ENCODE peak calls at places on chromosomes 4 and X, in nine cellular contexts. V is progenitor cell of endocrine pancreas, L is astrocyte of the spinal cord, D is cardiac muscle cell, W is mammary epithelial cell, Z is GM23338, N is AG09319, F is suprapubic skin, G is left ventricle myocardium inferior. T is an unnamed sample.

GRCh38 chr4:19850909-19851308 is 400.8 kb upstream of the SLIT2 start:
- DNase-seq in V (no peak), L (peak), D (peak), W (peak), Z (no peak), N (no peak), F (no peak), G (no peak), T (no peak)

GRCh38 chrX:117701050-117701449 is 415.6 kb downstream of the KLHL13 start:
- DNase-seq in V (no peak), L (no peak), D (no peak), W (no peak), Z (no peak), N (no peak), F (no peak), G (no peak), T (no peak)

GRCh38 chrX:1242901-1243402 is 25.7 kb upstream of the CSF2RA start:
- DNase-seq in V (no peak), L (no peak), D (no peak), W (peak), Z (peak), N (no peak), F (no peak), G (no peak), T (no peak)

GRCh38 chr4:91840359-91840758 is 463.4 kb upstream of the GRID2 start:
- DNase-seq in V (no peak), L (no peak), D (no peak), W (no peak), Z (no peak), N (no peak), F (no peak), G (no peak), T (no peak)

GRCh38 chrX:119190251-119190651 is 45.8 kb upstream of the PGRMC1 start:
- DNase-seq in V (no peak), L (no peak), D (peak), W (no peak), Z (no peak), N (no peak), F (no peak), G (peak), T (no peak)

GRCh38 chrX:118904218-118904617 is 70.2 kb upstream of the LONRF3 start:
- DNase-seq in V (no peak), L (no peak), D (no peak), W (no peak), Z (no peak), N (no peak), F (no peak), G (no peak), T (no peak)

GRCh38 chr4:173264245-173264959 is 69.8 kb downstream of the HMGB2 start:
- DNase-seq in V (no peak), L (peak), D (peak), W (no peak), Z (peak), N (peak), F (no peak), G (peak), T (no peak)

GRCh38 chrX:115602308-115602707 is 41.3 kb downstream of the PLS3 start:
- DNase-seq in V (no peak), L (no peak), D (no peak), W (peak), Z (no peak), N (no peak), F (no peak), G (no peak), T (no peak)

GRCh38 chrX:1496076-1496475 is 40.9 kb downstream of the P2RY8 start:
- DNase-seq in V (no peak), L (no peak), D (no peak), W (no peak), Z (no peak), N (no peak), F (no peak), G (no peak), T (no peak)

GRCh38 chr4:185424905-185425599 is 712 bp downstream of the UFSP2 start:
- DNase-seq in V (no peak), L (no peak), D (peak), W (peak), Z (no peak), N (peak), F (no peak), G (no peak), T (no peak)

GRCh38 chrX:110315541-110315940 is 2.3 kb downstream of the AMMECR1 start:
- DNase-seq in V (no peak), L (no peak), D (peak), W (no peak), Z (no peak), N (no peak), F (no peak), G (no peak), T (no peak)

GRCh38 chr4:90845777-90846176 is 718.6 kb downstream of the CCSER1 start:
- DNase-seq in V (no peak), L (peak), D (no peak), W (no peak), Z (no peak), N (no peak), F (no peak), G (no peak), T (no peak)

GRCh38 chr4:26701095-26701494 is 117.2 kb downstream of the TBC1D19 start:
- DNase-seq in V (no peak), L (no peak), D (no peak), W (no peak), Z (no peak), N (no peak), F (no peak), G (no peak), T (no peak)

GRCh38 chr4:166087569-166087968 is 214.5 kb downstream of the TLL1 start:
- DNase-seq in V (no peak), L (no peak), D (no peak), W (no peak), Z (no peak), N (no peak), F (no peak), G (no peak), T (no peak)

GRCh38 chrX:106178826-106179225 is 10.7 kb downstream of the PWWP3B start:
- DNase-seq in V (no peak), L (peak), D (peak), W (no peak), Z (peak), N (no peak), F (no peak), G (no peak), T (no peak)
- TF ChIP-seq CTCF in V (no peak), L (peak), D (peak), W (no peak), Z (peak), N (no peak), F (no peak), G (no peak), T (no peak)

GRCh38 chr4:108473163-108473720 is 147.1 kb upstream of the RPL34 start:
- DNase-seq in V (no peak), L (no peak), D (no peak), W (no peak), Z (no peak), N (no peak), F (no peak), G (no peak), T (no peak)
- TF ChIP-seq CTCF in V (no peak), L (no peak), D (no peak), W (no peak), Z (no peak), N (no peak), F (no peak), G (no peak), T (no peak)

GRCh38 chr4:183443609-183444148 is 757 bp upstream of the CDKN2AIP start:
- DNase-seq in V (no peak), L (no peak), D (no peak), W (no peak), Z (peak), N (no peak), F (peak), G (no peak), T (no peak)

GRCh38 chr4:183447646-183448045 is 3.2 kb downstream of the CDKN2AIP start:
- DNase-seq in V (no peak), L (no peak), D (no peak), W (no peak), Z (no peak), N (no peak), F (no peak), G (no peak), T (no peak)

GRCh38 chr4:183444149-183444952 is at the start of gene CDKN2AIP:
- DNase-seq in V (peak), L (peak), D (peak), W (peak), Z (peak), N (peak), F (peak), G (peak), T (peak)

GRCh38 chr4:183448436-183448835 is 4.0 kb downstream of the CDKN2AIP start:
- DNase-seq in V (no peak), L (no peak), D (peak), W (no peak), Z (no peak), N (no peak), F (no peak), G (no peak), T (no peak)

GRCh38 chr4:183444953-183445543 is 612 bp downstream of the CDKN2AIP start:
- DNase-seq in V (peak), L (no peak), D (peak), W (no peak), Z (peak), N (no peak), F (peak), G (peak), T (no peak)
- TF ChIP-seq CTCF in V (no peak), L (no peak), D (no peak), W (no peak), Z (no peak), N (no peak), F (no peak), G (no peak), T (no peak)

DNA sequence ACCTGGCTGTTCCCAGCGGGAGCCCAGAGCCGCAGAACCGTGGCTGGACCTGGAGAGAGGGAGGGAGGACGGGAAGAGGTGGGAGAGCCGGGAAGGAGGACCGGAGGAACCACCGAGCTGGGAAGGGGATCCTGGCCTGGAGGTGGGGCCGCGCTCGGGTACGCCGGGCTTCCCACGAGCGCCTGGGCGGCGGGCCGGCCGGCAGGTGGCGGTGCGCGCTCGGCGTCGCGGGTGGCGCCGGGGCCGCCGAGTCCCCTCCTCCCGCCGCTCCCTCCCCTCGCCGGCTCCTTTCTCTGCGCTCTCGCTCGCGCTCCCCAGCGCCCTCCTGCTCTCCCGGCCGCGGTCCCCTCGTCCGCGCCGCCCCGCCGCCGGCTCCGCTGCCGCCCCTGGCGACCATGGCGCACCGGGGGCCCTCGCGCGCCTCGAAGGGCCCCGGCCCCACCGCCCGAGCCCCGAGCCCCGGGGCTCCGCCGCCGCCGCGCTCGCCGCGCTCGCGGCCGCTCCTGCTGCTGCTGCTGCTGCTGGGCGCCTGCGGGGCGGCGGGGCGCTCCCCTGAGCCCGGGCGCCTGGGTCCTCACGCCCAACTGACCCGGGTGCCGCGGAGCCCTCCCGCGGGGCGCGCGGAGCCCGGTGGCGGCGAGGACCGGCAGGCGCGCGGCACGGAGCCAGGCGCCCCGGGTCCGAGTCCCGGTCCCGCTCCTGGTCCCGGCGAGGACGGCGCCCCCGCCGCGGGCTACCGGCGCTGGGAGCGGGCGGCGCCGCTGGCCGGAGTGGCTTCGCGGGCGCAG is at the start of gene SORCS2:
- DNase-seq in V (peak), L (peak), D (peak), W (no peak), Z (peak), N (no peak), F (no peak), G (peak), T (no peak)
- TF ChIP-seq CTCF in V (peak), L (peak), D (peak), W (peak), Z (peak), N (peak), F (peak), G (peak), T (no peak)

GRCh38 chrX:130268500-130269170 is at the start of gene ZNF280C:
- DNase-seq in V (peak), L (peak), D (peak), W (peak), Z (peak), N (peak), F (peak), G (peak), T (peak)
- TF ChIP-seq CTCF in V (peak), L (peak), D (peak), W (no peak), Z (peak), N (peak), F (no peak), G (peak), T (no peak)

GRCh38 chrX:36443007-36443406 is 523.5 kb downstream of the CFAP47 start:
- DNase-seq in V (no peak), L (no peak), D (no peak), W (no peak), Z (no peak), N (no peak), F (no peak), G (no peak), T (no peak)
- TF ChIP-seq CTCF in V (no peak), L (no peak), D (no peak), W (no peak), Z (no peak), N (no peak), F (no peak), G (no peak), T (no peak)

GRCh38 chrX:138775501-138775900 is 64.0 kb upstream of the FGF13 start:
- DNase-seq in V (no peak), L (peak), D (peak), W (peak), Z (peak), N (peak), F (no peak), G (no peak), T (no peak)
- TF ChIP-seq CTCF in V (peak), L (peak), D (peak), W (peak), Z (peak), N (peak), F (peak), G (peak), T (no peak)

DNA sequence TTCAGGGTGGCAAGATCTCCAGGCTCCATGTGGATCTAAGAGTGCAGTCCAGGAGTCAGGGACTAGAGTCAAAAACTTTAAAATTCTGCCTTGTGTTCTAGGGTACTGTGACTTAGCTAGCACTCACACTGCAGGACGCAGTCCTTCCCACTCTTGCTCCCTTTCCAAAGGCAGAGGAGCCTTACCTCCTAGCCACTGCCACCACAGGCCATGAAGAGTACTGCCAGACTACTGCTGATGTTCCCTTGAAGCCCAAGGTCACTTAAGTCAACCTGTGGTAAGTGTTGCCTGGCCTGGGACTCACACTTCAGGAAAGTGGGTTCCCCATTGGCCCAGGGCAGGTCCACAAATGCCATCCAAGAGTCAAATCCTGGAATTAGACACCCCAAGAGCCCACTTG is 632.2 kb downstream of the PCDH19 start:
- DNase-seq in V (no peak), L (no peak), D (no peak), W (no peak), Z (peak), N (no peak), F (no peak), G (no peak), T (no peak)
- TF ChIP-seq CTCF in V (no peak), L (no peak), D (no peak), W (no peak), Z (no peak), N (no peak), F (no peak), G (no peak), T (no peak)

GRCh38 chrX:46642145-46642544 is 68.6 kb downstream of the CHST7 start:
- DNase-seq in V (no peak), L (peak), D (peak), W (peak), Z (peak), N (no peak), F (no peak), G (no peak), T (no peak)
- TF ChIP-seq CTCF in V (peak), L (peak), D (peak), W (peak), Z (peak), N (peak), F (no peak), G (peak), T (no peak)

GRCh38 chr4:60757986-60758385 is 442.1 kb upstream of the ADGRL3 start:
- DNase-seq in V (no peak), L (peak), D (peak), W (no peak), Z (no peak), N (no peak), F (no peak), G (no peak), T (no peak)

DNA sequence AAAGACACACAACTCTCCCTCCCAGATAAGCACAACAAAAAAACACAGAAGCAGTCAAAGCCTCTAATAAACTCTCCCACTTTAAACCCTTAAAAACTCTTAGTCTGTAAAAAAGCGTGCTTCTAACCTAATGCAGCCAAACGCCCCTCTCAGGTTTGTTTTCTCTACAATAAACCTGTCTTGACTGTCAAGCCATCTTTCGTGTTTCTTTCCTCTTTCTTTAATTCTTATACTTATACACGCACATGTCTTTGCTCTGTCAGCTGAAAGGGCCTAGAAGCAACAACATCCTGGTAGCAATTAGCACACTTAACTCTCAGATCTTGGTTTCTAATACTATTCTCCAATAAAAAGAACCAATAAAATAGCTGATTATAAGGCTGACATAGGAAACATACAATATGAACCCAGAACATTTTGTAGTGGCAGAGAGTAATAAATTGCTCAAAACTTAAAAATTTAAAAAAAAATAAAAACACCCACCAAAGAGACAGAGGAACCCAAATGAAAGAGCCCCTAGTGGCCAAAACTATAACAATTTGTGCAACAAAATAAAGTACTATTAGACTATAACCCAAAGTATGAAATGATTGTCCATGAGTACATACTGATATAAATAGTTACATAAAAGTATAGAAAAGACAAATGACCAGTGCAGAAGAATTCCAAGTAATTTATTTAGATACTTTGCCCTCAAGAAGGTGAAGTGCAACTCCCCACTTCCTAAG is 440.4 kb upstream of the ADGRL3 start:
- DNase-seq in V (no peak), L (no peak), D (no peak), W (no peak), Z (peak), N (no peak), F (no peak), G (no peak), T (no peak)
- TF ChIP-seq CTCF in V (peak), L (peak), D (peak), W (peak), Z (no peak), N (no peak), F (no peak), G (no peak), T (no peak)

T was measured in omental fat pad.